ENCODE peak calls at places on chromosome 4, in four cellular contexts. J is mesendoderm, O is IMR-90, A is H1. M is an unnamed sample.

GRCh38 chr4:951594-952468 is 19.6 kb downstream of the TMEM175 start:
- DNase-seq in J (no peak), O (no peak), A (no peak), M (no peak)

GRCh38 chr4:94766856-94767255 is 9.1 kb downstream of the BMPR1B start:
- DNase-seq in J (peak; percentile 24), O (peak; percentile 60), A (no peak), M (no peak)

GRCh38 chr4:100569196-100569595 is 51.4 kb upstream of the EMCN start:
- DNase-seq in J (no peak), O (no peak), A (no peak), M (no peak)

GRCh38 chr4:146041139-146042004 is 102.7 kb upstream of the ZNF827 start:
- DNase-seq in J (no peak), O (no peak), A (no peak), M (no peak)

GRCh38 chr4:32519060-32519459 is 1798.9 kb downstream of the PCDH7 start:
- DNase-seq in J (no peak), O (no peak), A (no peak), M (no peak)

GRCh38 chr4:17335371-17335770 is 176.5 kb downstream of the QDPR start:
- DNase-seq in J (no peak), O (no peak), A (no peak), M (no peak)

GRCh38 chr4:174099712-174100111 is 183.8 kb downstream of the FBXO8 start:
- DNase-seq in J (no peak), O (no peak), A (no peak), M (no peak)

GRCh38 chr4:147682755-147683154 is 1.2 kb downstream of the PRMT9 start:
- DNase-seq in J (no peak), O (peak; percentile 56), A (no peak), M (no peak)

GRCh38 chr4:174563399-174563798 is 41.1 kb upstream of the HPGD start:
- DNase-seq in J (peak; percentile 25), O (no peak), A (no peak), M (no peak)

GRCh38 chr4:71607780-71608673 is 175.9 kb downstream of the GC start:
- DNase-seq in J (peak; percentile 62), O (peak; percentile 6), A (no peak), M (no peak)

GRCh38 chr4:84734037-84734436 is 151.1 kb downstream of the CDS1 start:
- DNase-seq in J (no peak), O (no peak), A (no peak), M (no peak)

GRCh38 chr4:152399246-152399645 is 136.6 kb downstream of the FBXW7 start:
- DNase-seq in J (no peak), O (no peak), A (no peak), M (no peak)

DNA sequence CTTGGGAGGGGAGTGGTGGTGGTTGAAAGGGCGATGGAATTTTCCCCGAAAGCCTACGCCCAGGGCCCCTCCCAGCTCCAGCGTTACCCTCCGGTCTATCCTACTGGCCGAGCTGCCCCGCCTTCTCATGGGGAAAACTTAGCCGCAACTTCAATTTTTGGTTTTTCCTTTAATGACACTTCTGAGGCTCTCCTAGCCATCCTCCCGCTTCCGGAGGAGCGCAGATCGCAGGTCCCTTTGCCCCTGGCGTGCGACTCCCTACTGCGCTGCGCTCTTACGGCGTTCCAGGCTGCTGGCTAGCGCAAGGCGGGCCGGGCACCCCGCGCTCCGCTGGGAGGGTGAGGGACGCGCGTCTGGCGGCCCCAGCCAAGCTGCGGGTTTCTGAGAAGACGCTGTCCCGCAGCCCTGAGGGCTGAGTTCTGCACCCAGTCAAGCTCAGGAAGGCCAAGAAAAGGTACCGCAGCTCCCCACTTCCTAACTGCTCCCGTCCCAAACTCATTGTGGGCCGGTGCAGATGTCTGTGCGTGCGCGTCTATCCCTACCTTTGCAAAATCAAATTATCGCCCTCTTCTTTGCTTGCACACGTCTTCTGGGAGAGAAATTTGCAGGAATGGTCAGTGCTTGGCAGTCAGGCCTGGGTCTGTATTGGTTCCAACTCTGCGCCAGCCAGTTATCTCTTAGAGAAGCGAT is 533 bp downstream of the IL15 start:
- DNase-seq in J (peak; percentile 65), O (peak; percentile 64), A (peak; percentile 70), M (peak; percentile 61)
- H4K5ac ChIP-seq in J (no peak overlapping the region), O (peak overlapping the region; percentile 68), A (no peak overlapping the region), M (no peak overlapping the region)

GRCh38 chr4:40270609-40271008 is 64.5 kb upstream of the CHRNA9 start:
- DNase-seq in J (no peak), O (no peak), A (no peak), M (no peak)

GRCh38 chr4:40265910-40266274 is 69.1 kb downstream of the RHOH start:
- DNase-seq in J (no peak), O (no peak), A (no peak), M (no peak)

GRCh38 chr4:40264995-40265909 is 68.4 kb downstream of the RHOH start:
- DNase-seq in J (peak; percentile 36), O (no peak), A (no peak), M (no peak)

GRCh38 chr4:40264497-40264896 is 67.7 kb downstream of the RHOH start:
- DNase-seq in J (peak; percentile 81), O (peak; percentile 69), A (no peak), M (no peak)

GRCh38 chr4:40269133-40269532 is 66.0 kb upstream of the CHRNA9 start:
- DNase-seq in J (no peak), O (no peak), A (no peak), M (no peak)
- H4K5ac ChIP-seq in J (no peak overlapping the region), O (no peak overlapping the region), A (no peak overlapping the region), M (no peak overlapping the region)

DNA sequence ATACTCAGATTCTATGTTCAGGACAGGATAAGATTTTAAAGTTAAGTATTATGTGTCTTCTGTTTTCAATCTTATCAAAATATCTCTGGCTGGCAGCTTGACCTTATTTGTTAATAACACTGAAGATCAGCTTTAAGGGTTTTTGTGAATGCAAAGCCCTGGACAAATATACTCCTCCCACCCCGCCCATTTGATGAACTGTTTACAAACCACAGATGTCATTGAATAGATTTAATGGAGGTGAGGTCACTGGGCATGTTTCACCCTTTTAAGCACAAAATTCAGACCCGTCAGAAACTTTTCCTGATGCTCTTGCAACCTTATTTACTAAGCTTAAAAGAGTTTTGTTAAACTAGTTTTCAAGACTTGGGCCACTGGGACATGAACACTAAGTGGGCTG is 10.1 kb upstream of the CXCL8 start:
- DNase-seq in J (no peak), O (no peak), A (no peak), M (no peak)
- H4K5ac ChIP-seq in J (no peak overlapping the region), O (no peak overlapping the region), A (no peak overlapping the region), M (no peak overlapping the region)

GRCh38 chr4:8037150-8037769 is 97.6 kb upstream of the AFAP1 start:
- DNase-seq in J (no peak), O (no peak), A (no peak), M (no peak)
- H4K5ac ChIP-seq in J (no peak overlapping the region), O (no peak overlapping the region), A (no peak overlapping the region), M (no peak overlapping the region)

DNA sequence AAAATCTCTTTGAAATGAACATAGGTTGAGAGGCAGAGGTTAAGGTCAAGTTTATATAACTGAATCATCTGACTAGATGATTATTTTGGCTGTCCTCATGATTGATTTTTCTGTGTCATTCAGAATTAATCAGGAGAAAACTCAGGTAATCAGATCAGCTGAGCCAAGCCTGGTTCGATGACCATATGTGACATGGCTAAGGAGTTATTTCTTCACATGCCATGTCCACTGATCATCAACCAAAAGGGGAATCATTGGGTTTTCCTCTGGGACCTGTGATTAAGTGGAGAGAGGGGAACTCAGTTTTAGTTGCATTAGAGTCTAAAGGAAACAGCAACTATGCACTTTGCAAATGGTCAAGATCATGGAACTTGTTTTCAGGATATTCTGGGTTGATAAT is 20.3 kb upstream of the PACRGL start:
- DNase-seq in J (no peak), O (no peak), A (no peak), M (no peak)
- H4K5ac ChIP-seq in J (no peak overlapping the region), O (no peak overlapping the region), A (no peak overlapping the region), M (no peak overlapping the region)

DNA sequence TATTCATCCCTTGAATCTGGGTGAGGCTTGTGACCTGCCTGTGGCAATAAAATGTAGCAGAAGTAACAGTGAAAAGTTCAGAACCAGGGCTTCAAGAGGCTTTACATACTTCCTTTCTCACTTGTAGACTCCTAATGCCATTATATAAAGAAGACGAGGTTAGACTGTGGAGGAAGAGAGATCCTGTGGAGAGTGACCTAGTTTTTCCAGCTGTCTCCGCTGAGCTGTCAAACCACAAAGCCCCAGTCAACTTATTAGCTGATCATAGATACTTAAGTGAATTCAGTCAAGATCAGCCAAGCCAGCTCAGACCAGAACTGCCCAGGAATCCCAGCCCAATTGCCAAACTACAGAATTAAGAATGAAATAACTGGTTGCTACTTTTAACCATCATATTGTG is 80.9 kb upstream of the KLF3 start:
- DNase-seq in J (no peak), O (no peak), A (no peak), M (no peak)
- H4K5ac ChIP-seq in J (no peak overlapping the region), O (no peak overlapping the region), A (no peak overlapping the region), M (no peak overlapping the region)

GRCh38 chr4:134952775-134953174 is 751.2 kb upstream of the PABPC4L start:
- DNase-seq in J (no peak), O (no peak), A (no peak), M (no peak)

GRCh38 chr4:134948110-134948642 is 746.6 kb upstream of the PABPC4L start:
- DNase-seq in J (no peak), O (no peak), A (no peak), M (no peak)

GRCh38 chr4:134955059-134955458 is 753.5 kb upstream of the PABPC4L start:
- DNase-seq in J (no peak), O (no peak), A (no peak), M (no peak)

GRCh38 chr4:134952305-134952704 is 750.7 kb upstream of the PABPC4L start:
- DNase-seq in J (no peak), O (no peak), A (no peak), M (no peak)
- H4K5ac ChIP-seq in J (no peak overlapping the region), O (no peak overlapping the region), A (no peak overlapping the region), M (no peak overlapping the region)

GRCh38 chr4:15851969-15852368 is 73.8 kb downstream of the CD38 start:
- DNase-seq in J (no peak), O (no peak), A (no peak), M (no peak)
- H4K5ac ChIP-seq in J (no peak overlapping the region), O (no peak overlapping the region), A (no peak overlapping the region), M (no peak overlapping the region)

DNA sequence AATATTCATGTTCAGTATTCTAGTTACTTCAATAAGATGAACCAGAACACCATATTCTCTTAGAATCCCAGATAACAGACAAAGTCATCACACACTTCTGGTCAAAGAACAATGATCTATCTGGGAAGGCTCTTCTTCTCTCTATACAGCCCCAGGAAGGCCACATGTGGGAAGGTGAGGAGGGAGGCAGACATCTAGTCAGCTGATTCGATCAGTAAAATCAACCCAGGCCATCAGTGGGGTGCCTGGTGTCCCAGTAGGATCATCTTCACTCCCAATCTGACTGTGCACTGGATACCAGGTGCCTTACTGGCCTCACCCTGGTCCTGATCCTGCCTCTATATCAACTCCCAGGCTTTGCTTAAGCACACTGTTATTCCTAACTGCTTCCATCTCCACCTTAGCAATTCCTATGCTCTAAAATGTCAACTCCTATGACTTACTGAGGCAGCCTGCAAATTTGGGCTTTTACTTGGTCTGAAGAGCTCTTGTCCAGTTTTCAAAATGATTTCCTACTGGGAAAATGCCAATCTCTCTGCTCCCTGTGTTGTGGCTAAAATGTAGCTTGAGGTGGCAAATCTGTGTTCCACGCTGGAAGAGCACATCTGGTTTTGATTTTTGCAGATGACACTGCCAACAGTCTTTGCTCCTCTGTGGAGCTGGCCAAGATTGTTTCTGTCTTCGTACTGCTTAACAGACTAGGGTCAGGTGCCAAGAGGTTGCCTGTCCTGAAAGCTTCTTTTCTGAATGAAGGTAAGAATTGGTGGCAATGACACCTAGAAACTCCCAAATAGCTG is 128.7 kb downstream of the MGST2 start:
- DNase-seq in J (no peak), O (peak; percentile 36), A (no peak), M (no peak)
- H4K5ac ChIP-seq in J (no peak overlapping the region), O (no peak overlapping the region), A (no peak overlapping the region), M (no peak overlapping the region)